ENCODE peak calls at places on chromosomes 3 and 15, in six cellular contexts. A is OCI-LY7, B is A549, L is neural progenitor cell, Z is gastrocnemius medialis, N is GM13977. Y is an unnamed sample.

GRCh38 chr3:52174896-52175295 is 20.7 kb upstream of the POC1A start:
- DNase-seq in N (no peak), L (no peak), A (no peak), B (no peak), Z (no peak), Y (no peak)

GRCh38 chr3:41000471-41000870 is 198.8 kb upstream of the CTNNB1 start:
- DNase-seq in Z (peak; percentile 30), B (no peak), N (no peak), L (no peak), A (no peak), Y (no peak)

GRCh38 chr15:43095243-43095642 is 10.6 kb downstream of the UBR1 start:
- DNase-seq in L (no peak), Z (no peak), N (no peak), A (no peak), B (no peak), Y (no peak)

GRCh38 chr3:14528081-14528480 is 12.1 kb downstream of the GRIP2 start:
- DNase-seq in B (no peak), A (no peak), N (no peak), Z (no peak), L (no peak), Y (no peak)

GRCh38 chr3:10459954-10460754 is 45.2 kb downstream of the ATP2B2 start:
- DNase-seq in B (peak; percentile 60), N (peak; percentile 71), A (peak; percentile 86), Z (peak; percentile 67), L (peak; percentile 98), Y (peak; percentile 80)

GRCh38 chr3:114615535-114616064 is 321.8 kb downstream of the TIGIT start:
- DNase-seq in B (no peak), L (no peak), A (no peak), Z (no peak), N (no peak), Y (no peak)

GRCh38 chr15:62816342-62817059 is 226.0 kb upstream of the TPM1 start:
- DNase-seq in N (no peak), L (no peak), A (no peak), B (no peak), Z (no peak), Y (no peak)

GRCh38 chr3:69770219-69770618 is 31.0 kb downstream of the MITF start:
- DNase-seq in N (no peak), Z (no peak), B (no peak), L (no peak), A (no peak), Y (no peak)

GRCh38 chr3:190446492-190447301 is 3.0 kb downstream of the TMEM207 start:
- DNase-seq in N (no peak), L (no peak), A (no peak), B (no peak), Z (no peak), Y (no peak)

GRCh38 chr15:40098489-40099261 is 10.0 kb downstream of the BMF start:
- DNase-seq in A (peak; percentile 89), L (no peak), B (peak; percentile 90), Z (peak; percentile 90), N (peak; percentile 92), Y (peak; percentile 87)

GRCh38 chr3:125048282-125048681 is 7.5 kb downstream of the HEG1 start:
- DNase-seq in N (no peak), Z (no peak), B (no peak), A (no peak), L (no peak), Y (no peak)

GRCh38 chr15:95635666-95636065 is 694.8 kb upstream of the NR2F2 start:
- DNase-seq in A (no peak), Z (no peak), B (no peak), N (no peak), L (no peak), Y (no peak)

GRCh38 chr3:136186330-136186729 is 9.8 kb downstream of the MSL2 start:
- DNase-seq in Z (peak; percentile 43), B (no peak), L (no peak), N (no peak), A (peak; percentile 54), Y (peak; percentile 48)

GRCh38 chr15:40083756-40084101 is 24.9 kb downstream of the BMF start:
- DNase-seq in A (no peak), N (no peak), L (no peak), Z (no peak), B (no peak), Y (no peak)

GRCh38 chr3:156716105-156716862 is 41.9 kb downstream of the TIPARP start:
- DNase-seq in N (no peak), B (no peak), Z (no peak), A (no peak), L (no peak), Y (no peak)

GRCh38 chr15:55796321-55796965 is 53.5 kb upstream of the PRTG start:
- DNase-seq in Z (no peak), B (no peak), N (no peak), L (no peak), A (no peak), Y (no peak)

GRCh38 chr3:128547368-128547987 is 54.5 kb upstream of the GATA2 start:
- DNase-seq in L (no peak), Z (no peak), B (no peak), A (no peak), N (no peak), Y (no peak)

GRCh38 chr3:66115858-66116654 is 77.3 kb upstream of the MAGI1 start:
- DNase-seq in Z (peak; percentile 76), N (no peak), L (peak; percentile 24), B (peak; percentile 47), A (no peak), Y (no peak)

GRCh38 chr3:74122281-74122680 is 492.2 kb downstream of the CNTN3 start:
- DNase-seq in L (no peak), A (no peak), N (no peak), Z (no peak), B (no peak), Y (no peak)

GRCh38 chr15:46316024-46316423 is 681.2 kb downstream of the SQOR start:
- DNase-seq in L (no peak), B (no peak), N (no peak), A (no peak), Z (no peak), Y (no peak)

GRCh38 chr3:64392001-64392400 is 166.7 kb upstream of the PRICKLE2 start:
- DNase-seq in Z (no peak), B (no peak), N (no peak), A (no peak), L (no peak), Y (no peak)

DNA sequence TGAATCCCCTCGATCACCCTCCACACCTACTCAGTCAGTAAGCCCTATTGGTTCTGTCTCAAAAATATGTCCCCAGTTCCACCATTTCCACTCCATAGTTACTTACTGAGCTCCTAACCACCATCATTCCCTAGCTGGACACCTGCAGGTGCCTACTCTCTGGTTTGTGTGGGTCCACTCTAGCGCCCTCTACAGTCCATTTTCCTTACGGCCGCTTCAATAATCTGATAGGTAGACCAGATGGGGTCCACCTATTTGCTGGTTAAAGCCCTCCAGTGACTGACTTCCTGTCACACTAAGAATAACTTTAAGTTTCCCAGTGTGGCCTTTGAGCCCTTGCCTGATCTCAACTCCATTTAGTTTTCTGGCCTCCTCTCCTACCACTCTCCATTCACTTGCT is 5.0 kb downstream of the GXYLT2 start:
- DNase-seq in B (no peak), N (no peak), A (peak; percentile 10), Z (no peak), L (peak; percentile 58), Y (peak; percentile 39)
- TF ChIP-seq CTCF in B (peak; percentile 24), N (peak; percentile 38), A (peak; percentile 71), Z (no peak), L (peak; percentile 64), Y (no peak)

DNA sequence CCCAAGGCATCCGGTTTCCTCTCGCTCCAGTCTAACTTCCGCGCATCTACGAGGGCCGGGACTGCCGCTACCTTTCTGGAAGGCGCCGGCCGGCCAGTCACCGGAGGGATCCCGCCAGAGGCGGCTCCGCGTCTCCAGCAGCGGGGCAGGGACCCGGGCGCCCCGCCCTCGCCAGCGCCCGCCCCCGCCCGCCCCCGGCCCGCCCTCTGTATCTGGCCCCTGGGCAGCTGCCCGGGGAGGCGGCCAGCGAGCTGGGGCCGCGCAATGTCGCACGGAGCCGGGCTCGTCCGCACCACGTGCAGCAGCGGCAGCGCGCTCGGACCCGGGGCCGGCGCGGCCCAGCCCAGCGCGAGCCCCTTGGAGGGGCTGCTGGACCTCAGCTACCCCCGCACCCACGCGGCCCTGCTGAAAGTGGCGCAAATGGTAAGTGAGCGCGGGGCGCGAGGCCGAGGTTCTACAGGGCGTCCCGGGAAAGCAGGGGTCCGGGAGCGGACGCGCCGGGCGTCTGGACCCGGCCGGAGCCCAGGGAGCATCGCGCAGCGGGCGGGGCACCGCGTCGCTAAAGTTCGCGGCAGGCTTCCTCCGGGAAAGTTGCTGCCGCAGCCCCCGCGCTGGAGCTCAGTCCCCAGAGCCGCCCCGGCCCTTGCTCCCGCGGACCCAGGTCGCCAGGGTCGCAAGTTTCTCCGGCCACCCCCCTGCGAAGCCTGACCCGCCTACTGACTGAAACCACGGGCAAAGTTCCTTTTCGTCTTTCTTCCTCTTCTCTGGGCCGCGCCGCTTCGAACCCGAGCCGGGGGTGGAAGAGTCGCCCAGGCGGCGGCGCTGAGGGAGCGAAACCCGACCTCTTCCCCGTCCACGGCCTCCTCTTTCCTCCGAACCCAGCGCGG is at the start of gene CMTM7:
- DNase-seq in A (peak; percentile 68), L (peak; percentile 79), B (peak; percentile 43), N (peak; percentile 63), Z (peak; percentile 37), Y (peak; percentile 48)
- TF ChIP-seq CTCF in A (no peak), L (no peak), B (no peak), N (peak; percentile 36), Z (no peak), Y (no peak)

DNA sequence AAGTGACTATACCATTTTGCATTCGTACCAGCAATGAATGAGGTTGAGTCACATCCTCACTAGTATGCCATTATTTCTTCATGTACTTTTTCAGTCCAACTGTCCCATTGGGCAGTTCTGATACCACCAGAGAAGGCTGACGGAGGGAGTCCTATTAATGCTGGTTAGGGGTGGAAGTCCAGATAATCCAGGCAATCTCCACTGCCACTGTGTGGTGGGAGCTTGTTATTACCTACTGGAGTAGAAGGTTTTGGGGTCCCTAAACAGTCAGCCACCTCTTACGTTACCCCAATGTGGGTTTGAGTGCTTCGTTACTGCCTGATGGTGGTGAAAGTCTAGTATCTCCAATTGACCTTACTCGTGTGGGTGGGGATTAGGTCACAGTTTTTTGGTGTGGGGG is 210.8 kb downstream of the DOCK3 start:
- DNase-seq in Z (no peak), A (no peak), B (no peak), N (no peak), L (peak; percentile 67), Y (peak; percentile 12)
- TF ChIP-seq CTCF in Z (no peak), A (peak; percentile 43), B (no peak), N (no peak), L (peak; percentile 61), Y (no peak)

GRCh38 chr3:33975463-33975862 is 177.0 kb downstream of the PDCD6IP start:
- DNase-seq in B (no peak), L (no peak), A (no peak), Z (no peak), N (no peak), Y (no peak)

GRCh38 chr3:33982269-33982798 is 183.9 kb downstream of the PDCD6IP start:
- DNase-seq in B (no peak), L (no peak), A (no peak), N (no peak), Z (no peak), Y (no peak)

GRCh38 chr3:33977227-33977626 is 178.8 kb downstream of the PDCD6IP start:
- DNase-seq in N (no peak), L (no peak), A (no peak), Z (no peak), B (no peak), Y (no peak)

DNA sequence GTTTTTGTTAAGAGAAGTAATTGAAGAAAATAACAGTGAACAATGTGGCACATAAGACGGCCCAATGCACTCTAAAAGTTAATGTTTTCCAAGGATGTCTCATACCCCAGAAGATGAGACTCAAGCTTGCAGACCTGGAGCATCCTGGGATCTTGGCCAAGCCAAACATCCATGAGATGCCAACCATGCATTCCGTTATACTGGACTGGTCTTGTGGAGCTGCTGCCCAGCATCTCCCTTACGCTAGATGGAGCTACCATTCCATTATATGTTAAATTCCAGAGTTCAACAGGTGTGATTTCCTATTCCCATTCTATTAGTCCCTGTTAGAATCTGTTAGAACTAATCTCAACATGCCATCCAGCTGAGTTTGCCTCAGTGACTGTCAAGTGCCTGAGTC is 181.8 kb downstream of the PDCD6IP start:
- DNase-seq in L (peak; percentile 51), B (peak; percentile 89), N (no peak), A (peak; percentile 42), Z (no peak), Y (no peak)
- TF ChIP-seq CTCF in L (peak; percentile 69), B (peak; percentile 93), N (peak; percentile 45), A (peak; percentile 80), Z (no peak), Y (no peak)

Y was measured in activated CD8-positive, alpha-beta T cell treated with anti-CD3 and anti-CD28 coated beads for 36 hours.